ENCODE peak calls at places on chromosomes 3 and 15, in eight cellular contexts. I is uterus; M is stomach; O is CD8-positive, alpha-beta memory T cell; Z is heart left ventricle; Q is thoracic aorta; F is left lung; J is astrocyte. R is an unnamed sample. For H3K4me1 and H3K9me3, the result is how much of the 10 kb centered on the place peaks cover.

GRCh38 chr3:181300033-181300432 is 310.5 kb upstream of the DNAJC19 start:
- DNase-seq in F (no peak), J (no peak), M (no peak), O (no peak), Z (no peak), I (no peak), Q (no peak), R (no peak)

GRCh38 chr15:69094124-69095030 is 66.1 kb upstream of the GLCE start:
- DNase-seq in F (no peak), M (no peak), J (no peak), Q (no peak), Z (no peak), I (no peak), O (no peak), R (no peak)

GRCh38 chr15:39181348-39181747 is 399.5 kb upstream of the THBS1 start:
- DNase-seq in M (no peak), O (no peak), Z (no peak), Q (no peak), I (no peak), F (no peak), J (no peak), R (no peak)

GRCh38 chr15:94125698-94126097 is 105.7 kb upstream of the MCTP2 start:
- DNase-seq in F (no peak), I (no peak), J (no peak), M (no peak), Z (peak), O (no peak), Q (no peak), R (no peak)

GRCh38 chr3:16124636-16125035 is 49.8 kb upstream of the GALNT15 start:
- DNase-seq in O (no peak), I (no peak), F (no peak), M (no peak), J (peak), Z (no peak), Q (no peak), R (no peak)

GRCh38 chr3:42652611-42653302 is 740 bp upstream of the ZBTB47 start:
- DNase-seq in F (peak), I (peak), M (peak), Z (peak), O (no peak), Q (peak), J (peak), R (peak)

GRCh38 chr3:192303235-192303634 is 424.1 kb downstream of the FGF12 start:
- DNase-seq in I (no peak), J (no peak), Z (no peak), F (no peak), Q (no peak), M (no peak), O (no peak), R (no peak)

GRCh38 chr15:39745415-39745814 is 37.2 kb downstream of the FSIP1 start:
- DNase-seq in F (no peak), Z (no peak), O (no peak), M (no peak), Q (no peak), I (no peak), J (no peak), R (no peak)

GRCh38 chr3:138935864-138936762 is 10.8 kb downstream of the FOXL2 start:
- DNase-seq in M (peak), Q (no peak), O (peak), J (peak), F (peak), I (peak), Z (peak), R (peak)

GRCh38 chr15:92429378-92430066 is 35.8 kb downstream of the ST8SIA2 start:
- DNase-seq in Z (no peak), J (peak), M (no peak), Q (no peak), I (no peak), F (no peak), O (no peak), R (no peak)

GRCh38 chr3:13544293-13544831 is 4.6 kb upstream of the FBLN2 start:
- DNase-seq in I (no peak), M (no peak), F (no peak), Q (no peak), Z (no peak), O (no peak), J (peak), R (no peak)

GRCh38 chr3:153291052-153291689 is 129.1 kb downstream of the RAP2B start:
- DNase-seq in Q (no peak), Z (no peak), I (no peak), M (no peak), O (no peak), F (no peak), J (no peak), R (no peak)

GRCh38 chr15:47477253-47477652 is 240.1 kb upstream of the SEMA6D start:
- DNase-seq in F (no peak), M (no peak), J (no peak), I (no peak), Z (no peak), O (no peak), Q (no peak), R (no peak)

GRCh38 chr3:58039609-58040008 is 31.4 kb downstream of the FLNB start:
- DNase-seq in Q (no peak), O (no peak), F (no peak), J (no peak), M (no peak), Z (no peak), I (no peak), R (no peak)

GRCh38 chr3:45832691-45833090 is 9.2 kb downstream of the LZTFL1 start:
- DNase-seq in I (no peak), O (no peak), Q (no peak), F (no peak), J (no peak), Z (no peak), M (no peak), R (no peak)

GRCh38 chr3:42192334-42193200 is 73.4 kb downstream of the CCK start:
- DNase-seq in I (no peak), M (no peak), Z (no peak), Q (no peak), J (peak), O (no peak), F (no peak), R (no peak)

GRCh38 chr3:167814441-167814951 is 79.0 kb downstream of the SERPINI1 start:
- DNase-seq in F (no peak), I (no peak), Z (peak), O (no peak), J (peak), Q (peak), M (peak), R (no peak)

DNA sequence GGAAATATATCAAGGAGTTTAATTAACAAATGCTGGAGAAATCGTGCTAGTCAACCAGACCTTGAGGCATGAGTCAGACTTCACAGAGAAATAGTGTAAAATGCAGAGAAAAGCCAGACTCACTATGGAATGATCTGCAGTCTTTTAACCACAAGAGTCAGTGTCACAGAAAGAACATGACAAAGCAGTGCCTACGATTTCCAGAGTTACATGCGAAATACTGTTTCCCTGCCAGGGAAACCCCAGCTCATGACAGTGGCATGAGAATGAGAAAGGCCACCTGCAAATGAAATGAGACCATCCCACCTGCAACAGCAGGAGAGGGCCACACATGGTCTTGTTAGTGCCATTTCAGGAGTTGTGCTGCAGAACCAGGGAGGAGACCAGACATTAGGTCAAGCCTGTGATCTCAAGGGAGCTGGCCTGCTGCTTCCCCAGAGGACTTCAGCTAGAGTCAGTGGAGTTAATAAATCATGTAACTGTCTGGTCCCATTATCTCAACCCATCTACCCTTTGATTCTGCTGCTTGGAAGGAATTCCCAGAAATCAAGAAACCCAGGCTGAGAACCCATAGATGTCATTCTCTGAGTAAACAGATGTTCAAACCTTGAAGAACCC is 78.9 kb downstream of the ERC2 start:
- DNase-seq in Q (no peak), I (no peak), M (no peak), O (no peak), J (no peak), F (no peak), Z (no peak), R (no peak)
- H3K4me1 ChIP-seq in Q (under half), I (under half), M (under half), O (under half), J (under half), F (under half), Z (under half), R (under half)

DNA sequence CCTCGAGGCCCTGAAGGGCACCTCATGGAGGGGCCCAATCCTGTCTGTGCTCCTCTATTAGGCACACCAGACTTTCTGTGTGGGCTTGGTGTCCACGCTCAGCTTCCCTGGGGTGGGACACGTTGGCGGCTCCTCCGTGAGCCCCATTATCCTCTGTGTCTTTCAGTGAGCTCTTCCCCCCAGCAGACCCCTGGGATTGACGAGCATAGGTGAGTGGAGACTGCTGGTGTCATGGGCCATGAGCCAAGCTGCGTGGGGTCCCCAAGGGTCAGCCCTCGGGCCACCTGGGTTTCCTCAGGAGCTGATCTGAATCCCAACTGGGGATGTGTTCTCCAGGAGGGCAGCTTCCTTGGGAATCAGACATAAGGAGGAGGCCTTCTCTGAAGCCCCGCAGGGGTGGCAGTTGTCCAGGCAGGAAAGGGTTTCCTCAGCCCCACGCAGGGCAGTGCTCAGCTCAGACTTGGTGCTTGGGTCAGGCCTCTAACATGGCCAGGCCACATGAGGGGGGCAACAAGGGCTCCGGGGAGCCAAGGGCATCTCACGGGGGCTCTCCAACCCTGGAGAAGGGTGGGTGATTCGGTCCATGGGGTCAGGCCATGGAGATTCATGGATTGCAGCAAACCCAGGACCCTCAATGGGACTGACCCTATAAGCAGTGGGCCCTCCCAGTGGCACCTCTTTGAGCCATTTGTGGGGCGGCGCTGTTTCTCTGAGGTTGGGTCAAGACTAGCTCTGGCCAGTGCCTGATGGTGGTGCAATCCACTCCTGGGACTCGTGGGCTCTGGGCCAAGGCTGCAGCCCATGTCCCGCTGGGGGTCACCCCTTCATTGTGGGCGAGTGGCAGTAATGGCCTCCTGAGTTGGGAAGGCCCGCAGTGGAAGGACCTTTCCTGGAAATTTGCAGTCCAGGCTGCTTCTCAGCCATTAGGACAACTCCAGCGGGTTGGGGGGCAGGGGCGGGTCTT is 222.5 kb downstream of the SNRPN start:
- DNase-seq in M (peak), O (no peak), Z (no peak), F (peak), Q (no peak), J (no peak), I (peak), R (peak)
- H3K9me3 ChIP-seq in M (half or more), O (under half), Z (under half), F (half or more), Q (under half), J (under half), I (under half), R (under half)

GRCh38 chr15:99709243-99709986 is 23.8 kb downstream of the LYSMD4 start:
- DNase-seq in M (no peak), Z (peak), J (no peak), Q (no peak), O (no peak), I (no peak), F (no peak), R (no peak)

GRCh38 chr15:99706557-99707303 is 26.5 kb downstream of the LYSMD4 start:
- DNase-seq in J (no peak), Z (no peak), Q (no peak), O (no peak), I (no peak), F (no peak), M (no peak), R (no peak)

GRCh38 chr15:99708563-99708962 is 24.7 kb downstream of the LYSMD4 start:
- DNase-seq in M (peak), Q (peak), Z (peak), O (no peak), F (peak), I (peak), J (peak), R (peak)

GRCh38 chr15:99704444-99704838 is 28.8 kb downstream of the LYSMD4 start:
- DNase-seq in F (no peak), O (no peak), I (no peak), Q (no peak), Z (no peak), M (no peak), J (peak), R (no peak)

GRCh38 chr15:99707481-99708270 is 25.6 kb downstream of the LYSMD4 start:
- DNase-seq in O (no peak), Q (no peak), M (no peak), I (no peak), F (no peak), J (peak), Z (no peak), R (no peak)
- H3K4me1 ChIP-seq in O (under half), Q (under half), M (half or more), I (under half), F (under half), J (under half), Z (half or more), R (under half)

DNA sequence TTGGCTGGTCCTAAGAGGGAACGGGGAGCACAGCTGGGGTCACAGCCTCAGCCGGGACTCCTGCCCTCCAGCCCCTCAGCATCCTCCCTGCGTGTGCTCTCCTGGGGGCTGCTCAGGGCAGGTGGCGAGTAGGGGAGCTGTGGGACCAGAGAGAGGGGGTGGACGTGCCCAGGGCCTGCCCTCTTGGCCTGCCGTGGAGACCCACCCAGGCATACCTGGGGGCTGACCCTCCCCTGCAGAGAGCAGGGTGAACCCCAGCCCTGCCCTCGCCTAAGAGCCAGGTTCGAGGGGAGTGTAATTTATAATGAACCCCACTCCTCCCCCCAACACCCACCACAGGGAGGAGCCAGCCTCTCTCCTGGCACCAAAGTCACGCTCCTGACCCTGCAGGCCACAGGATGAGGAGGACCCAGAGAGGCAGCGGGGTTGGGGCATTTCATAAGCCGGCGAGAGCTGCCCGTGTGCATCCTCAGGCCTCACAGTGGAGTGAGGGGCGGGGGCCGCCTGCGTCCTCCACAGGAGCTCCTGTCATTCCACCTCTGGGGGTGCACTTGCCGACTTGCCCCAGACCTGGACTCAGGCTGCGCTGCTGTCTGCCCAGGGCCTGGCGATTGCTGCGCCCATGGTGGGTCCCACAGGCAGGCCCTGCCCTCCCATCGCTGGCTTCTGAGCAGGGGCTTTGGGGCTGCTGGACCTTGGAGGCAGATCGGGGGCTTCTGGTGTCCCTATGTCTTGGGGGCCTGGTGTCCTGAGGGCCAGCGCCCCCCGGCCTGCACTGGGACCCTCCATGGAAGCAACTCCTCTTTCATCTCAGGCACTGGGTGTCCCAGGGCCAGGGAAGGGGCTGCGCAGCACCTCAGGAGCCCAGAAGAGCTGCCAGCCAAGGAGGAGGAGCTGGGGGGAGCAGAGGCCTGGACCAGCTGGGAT is 184.2 kb downstream of the GOLGA6L6 start:
- DNase-seq in Z (no peak), M (peak), I (no peak), O (peak), F (peak), J (no peak), Q (no peak), R (peak)
- H3K9me3 ChIP-seq in Z (under half), M (under half), I (under half), O (under half), F (under half), J (half or more), Q (under half), R (under half)

GRCh38 chr15:30973379-30973778 is 18.0 kb downstream of the MTMR10 start:
- DNase-seq in Z (no peak), F (no peak), M (no peak), J (no peak), O (no peak), Q (no peak), I (no peak), R (no peak)

GRCh38 chr15:30979457-30979856 is 12.0 kb downstream of the MTMR10 start:
- DNase-seq in M (no peak), Q (no peak), J (no peak), I (no peak), O (no peak), Z (no peak), F (no peak), R (no peak)

GRCh38 chr15:30984118-30984517 is 7.3 kb downstream of the MTMR10 start:
- DNase-seq in F (no peak), I (no peak), Q (no peak), J (no peak), O (no peak), Z (no peak), M (no peak), R (no peak)

GRCh38 chr15:30974112-30974511 is 17.3 kb downstream of the MTMR10 start:
- DNase-seq in Z (no peak), J (no peak), F (no peak), I (no peak), O (no peak), M (no peak), Q (no peak), R (no peak)

DNA sequence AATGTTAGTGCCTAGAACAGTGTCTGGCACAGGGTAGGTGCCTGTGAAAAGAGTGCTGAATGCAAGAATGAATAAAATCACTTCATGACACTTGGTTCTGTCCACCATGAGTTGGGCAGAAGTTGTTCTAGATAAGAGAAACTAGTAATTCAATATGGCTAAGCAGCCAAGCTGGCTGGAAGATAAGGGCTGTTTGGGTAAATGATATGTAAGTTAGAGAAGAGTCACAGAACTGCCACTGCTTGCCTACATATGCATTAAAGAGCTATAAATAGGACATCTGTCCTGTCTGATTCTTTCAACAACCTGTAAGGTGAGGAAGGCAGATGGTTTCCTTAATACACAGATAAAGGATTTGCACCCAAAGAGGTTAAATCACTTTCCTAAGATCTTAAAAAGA is 13.1 kb downstream of the MTMR10 start:
- DNase-seq in Z (no peak), J (no peak), I (no peak), F (no peak), O (no peak), Q (no peak), M (no peak), R (no peak)
- H3K4me1 ChIP-seq in Z (under half), J (under half), I (under half), F (under half), O (under half), Q (under half), M (half or more), R (under half)

GRCh38 chr3:5505163-5505562 is 317.7 kb downstream of the EDEM1 start:
- DNase-seq in M (no peak), O (no peak), F (no peak), I (no peak), Q (no peak), J (no peak), Z (no peak), R (no peak)

GRCh38 chr3:5505997-5506396 is 318.5 kb downstream of the EDEM1 start:
- DNase-seq in I (no peak), M (no peak), Z (no peak), F (no peak), J (no peak), O (no peak), Q (no peak), R (no peak)

DNA sequence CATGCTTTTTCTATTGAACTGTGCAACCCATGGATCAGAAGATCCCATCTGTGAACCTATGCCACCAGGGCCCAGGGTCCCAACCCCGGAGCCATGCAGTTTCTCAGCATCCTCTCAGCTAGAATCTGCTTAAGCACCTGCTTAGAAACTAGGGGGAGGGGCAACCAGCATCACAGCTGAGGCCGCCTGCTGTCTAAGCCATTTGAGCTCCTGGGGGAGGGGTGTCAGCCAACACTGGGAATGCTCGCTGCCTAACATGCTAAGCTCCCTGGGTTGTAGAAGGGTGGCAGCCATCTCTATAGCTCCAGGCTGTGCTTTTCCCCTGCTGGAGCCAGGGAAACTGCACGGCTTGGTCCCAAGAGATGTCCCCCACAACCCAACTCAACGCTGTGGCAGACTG is 322.8 kb downstream of the EDEM1 start:
- DNase-seq in Q (no peak), J (no peak), M (no peak), I (no peak), F (no peak), O (no peak), Z (no peak), R (no peak)
- H3K9me3 ChIP-seq in Q (under half), J (under half), M (under half), I (under half), F (half or more), O (under half), Z (under half), R (under half)

DNA sequence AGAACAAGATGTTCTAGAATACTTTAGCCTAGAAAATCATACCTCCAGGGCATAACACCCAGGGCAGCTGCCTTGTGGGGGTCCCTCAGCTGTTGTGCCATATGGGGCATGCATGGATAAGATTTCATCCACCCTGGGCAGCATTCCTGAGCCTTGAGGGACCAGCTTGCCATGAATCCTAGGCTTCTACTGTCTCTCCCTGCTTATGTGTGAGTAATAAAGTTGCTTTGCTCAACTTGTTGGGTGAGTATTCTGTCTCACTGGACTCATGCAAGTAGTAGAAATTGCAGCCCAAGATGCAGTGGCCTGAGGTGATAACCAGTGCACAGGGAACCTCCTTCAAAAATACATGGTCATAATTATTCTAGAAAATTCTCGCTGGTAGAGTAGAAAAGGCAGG is 52.1 kb upstream of the EPHB1 start:
- DNase-seq in M (no peak), Q (no peak), J (no peak), F (no peak), O (no peak), I (no peak), Z (no peak), R (no peak)
- H3K4me1 ChIP-seq in M (under half), Q (under half), J (under half), F (under half), O (under half), I (under half), Z (under half), R (under half)

R was measured in ascending aorta.